ENCODE peak calls at places on chromosomes 13 and 19, in nine cellular contexts. D, T, B, K, P, M, Y, E and J are unnamed samples.

GRCh38 chr19:56930647-56931592 is 90.4 kb upstream of the PEG3 start:
- DNase-seq in D (no peak), T (no peak), B (no peak), K (no peak), P (no peak), M (no peak), Y (no peak), E (no peak), J (no peak)

GRCh38 chr19:10271543-10272086 is 695 bp downstream of the ICAM1 start:
- DNase-seq in D (no peak), T (no peak), B (peak; percentile 78), K (no peak), P (no peak), M (no peak), Y (no peak), E (peak; percentile 74), J (no peak)

GRCh38 chr19:32812036-32812435 is 57.5 kb downstream of the SLC7A9 start:
- DNase-seq in D (no peak), T (no peak), B (no peak), K (no peak), P (no peak), M (no peak), Y (no peak), E (no peak), J (no peak)

GRCh38 chr13:24085662-24086061 is 74.9 kb upstream of the SPATA13 start:
- DNase-seq in D (no peak), T (no peak), B (no peak), K (no peak), P (no peak), M (peak; percentile 68), Y (no peak), E (no peak), J (no peak)

GRCh38 chr19:2841858-2842574 is 741 bp downstream of the ZNF555 start:
- DNase-seq in D (no peak), T (no peak), B (no peak), K (no peak), P (no peak), M (no peak), Y (no peak), E (no peak), J (no peak)

GRCh38 chr19:37966211-37967072 is 59.4 kb downstream of the SIPA1L3 start:
- DNase-seq in D (no peak), T (no peak), B (no peak), K (no peak), P (peak; percentile 43), M (no peak), Y (no peak), E (no peak), J (no peak)

GRCh38 chr19:7917292-7918061 is 2.7 kb upstream of the SNAPC2 start:
- DNase-seq in D (peak; percentile 11), T (peak; percentile 24), B (peak; percentile 64), K (no peak), P (no peak), M (peak; percentile 68), Y (peak; percentile 77), E (peak; percentile 75), J (no peak)

GRCh38 chr19:4967738-4968461 is 1.0 kb upstream of the KDM4B start:
- DNase-seq in D (no peak), T (no peak), B (peak; percentile 84), K (no peak), P (no peak), M (no peak), Y (no peak), E (no peak), J (no peak)

GRCh38 chr13:30711837-30712236 is 23.5 kb upstream of the ALOX5AP start:
- DNase-seq in D (no peak), T (no peak), B (peak; percentile 29), K (no peak), P (no peak), M (no peak), Y (no peak), E (no peak), J (no peak)

GRCh38 chr19:811007-811434 is 10.7 kb downstream of the PLPPR3 start:
- DNase-seq in D (no peak), T (no peak), B (no peak), K (no peak), P (no peak), M (no peak), Y (no peak), E (no peak), J (no peak)

GRCh38 chr19:4233282-4233853 is 4.0 kb downstream of the EBI3 start:
- DNase-seq in D (no peak), T (peak; percentile 21), B (peak; percentile 14), K (peak; percentile 48), P (no peak), M (no peak), Y (no peak), E (peak; percentile 68), J (no peak)

GRCh38 chr13:67408823-67409222 is 178.7 kb upstream of the PCDH9 start:
- DNase-seq in D (peak; percentile 48), T (no peak), B (peak; percentile 88), K (no peak), P (no peak), M (no peak), Y (no peak), E (no peak), J (no peak)

GRCh38 chr13:112892759-112893569 is 76.0 kb upstream of the MCF2L start:
- DNase-seq in D (no peak), T (no peak), B (no peak), K (no peak), P (no peak), M (peak; percentile 74), Y (peak; percentile 30), E (no peak), J (no peak)

GRCh38 chr13:75222031-75222430 is 259.9 kb downstream of the TBC1D4 start:
- DNase-seq in D (no peak), T (no peak), B (peak; percentile 72), K (no peak), P (peak; percentile 41), M (no peak), Y (no peak), E (no peak), J (no peak)